ENCODE peak calls at places on chromosomes 11 and 22, in nine cellular contexts. S is Peyer's patch, P is stomach, I is GM23338, M is GM23248, B is right lobe of liver, W is AG04450, X is kidney epithelial cell, Z is neuronal stem cell. H is an unnamed sample.
A peak's percentile ranks its signal among the peaks of the same experiment; 100 is the strongest.

GRCh38 chr22:46798366-46799057 is 36.1 kb downstream of the TBC1D22A start:
- DNase-seq in S (peak; percentile 89), P (peak; percentile 81), I (peak; percentile 88), M (peak; percentile 83), B (peak; percentile 87), W (peak; percentile 41), X (no peak), Z (peak; percentile 55), H (peak; percentile 84)

GRCh38 chr22:41983516-41983915 is 14.3 kb downstream of the SEPTIN3 start:
- DNase-seq in S (no peak), P (no peak), I (no peak), M (peak; percentile 66), B (no peak), W (no peak), X (no peak), Z (no peak), H (peak; percentile 94)

GRCh38 chr22:26849575-26849974 is 192.2 kb downstream of the MIAT start:
- DNase-seq in S (no peak), P (no peak), I (no peak), M (no peak), B (no peak), W (no peak), X (no peak), Z (no peak), H (no peak)

GRCh38 chr11:4541071-4541470 is 3.9 kb upstream of the OR52M1 start:
- DNase-seq in S (no peak), P (no peak), I (no peak), M (no peak), B (no peak), W (no peak), X (no peak), Z (no peak), H (no peak)

GRCh38 chr11:66011239-66011784 is 496 bp upstream of the CST6 start:
- DNase-seq in S (no peak), P (no peak), I (peak; percentile 53), M (peak; percentile 84), B (no peak), W (no peak), X (peak; percentile 89), Z (no peak), H (no peak)

GRCh38 chr22:36435516-36436415 is 45.7 kb downstream of the TXN2 start:
- DNase-seq in S (peak; percentile 68), P (peak; percentile 82), I (peak; percentile 61), M (no peak), B (peak; percentile 78), W (no peak), X (no peak), Z (no peak), H (no peak)

GRCh38 chr11:64583296-64584262 is 7.4 kb upstream of the SLC22A12 start:
- DNase-seq in S (peak; percentile 28), P (no peak), I (no peak), M (peak; percentile 68), B (no peak), W (no peak), X (no peak), Z (no peak), H (no peak)

GRCh38 chr11:94655291-94655690 is 88.1 kb downstream of the PIWIL4 start:
- DNase-seq in S (no peak), P (no peak), I (no peak), M (no peak), B (no peak), W (no peak), X (no peak), Z (no peak), H (no peak)

GRCh38 chr11:65180877-65181568 is 705 bp upstream of the CAPN1 start:
- DNase-seq in S (peak; percentile 78), P (peak; percentile 63), I (peak; percentile 89), M (peak; percentile 76), B (peak; percentile 67), W (peak; percentile 10), X (no peak), Z (peak; percentile 78), H (peak; percentile 89)

GRCh38 chr22:41523464-41524221 is 20.6 kb downstream of the POLR3H start:
- DNase-seq in S (no peak), P (peak; percentile 36), I (peak; percentile 66), M (peak; percentile 38), B (no peak), W (peak; percentile 71), X (no peak), Z (no peak), H (peak; percentile 44)

GRCh38 chr11:125268611-125269010 is 104.1 kb downstream of the PKNOX2 start:
- DNase-seq in S (no peak), P (no peak), I (no peak), M (no peak), B (no peak), W (no peak), X (no peak), Z (no peak), H (no peak)

GRCh38 chr11:33013706-33014105 is 2.0 kb upstream of the DEPDC7 start:
- DNase-seq in S (no peak), P (no peak), I (no peak), M (peak; percentile 13), B (no peak), W (peak; percentile 8), X (no peak), Z (no peak), H (no peak)

GRCh38 chr11:117410861-117411725 is 83.4 kb downstream of the CEP164 start:
- DNase-seq in S (no peak), P (no peak), I (no peak), M (no peak), B (no peak), W (no peak), X (no peak), Z (no peak), H (no peak)

GRCh38 chr22:42316988-42317387 is 46.5 kb upstream of the TCF20 start:
- DNase-seq in S (peak; percentile 85), P (peak; percentile 65), I (no peak), M (peak; percentile 80), B (no peak), W (no peak), X (peak; percentile 14), Z (no peak), H (no peak)

GRCh38 chr11:12540913-12541587 is 133.2 kb upstream of the TEAD1 start:
- DNase-seq in S (no peak), P (no peak), I (peak; percentile 32), M (peak; percentile 96), B (no peak), W (peak; percentile 87), X (peak; percentile 38), Z (no peak), H (peak; percentile 86)

GRCh38 chr11:113781682-113782081 is 2.1 kb downstream of the CLDN25 start:
- DNase-seq in S (no peak), P (no peak), I (peak; percentile 47), M (no peak), B (peak; percentile 56), W (no peak), X (no peak), Z (no peak), H (no peak)

GRCh38 chr22:45553333-45554039 is 50.8 kb downstream of the FBLN1 start:
- DNase-seq in S (peak; percentile 78), P (peak; percentile 68), I (peak; percentile 90), M (peak; percentile 84), B (peak; percentile 73), W (peak; percentile 71), X (peak; percentile 19), Z (peak; percentile 83), H (peak; percentile 87)

GRCh38 chr11:111435046-111435698 is 56.1 kb upstream of the POU2AF1 start:
- DNase-seq in S (no peak), P (no peak), I (no peak), M (no peak), B (no peak), W (no peak), X (no peak), Z (no peak), H (no peak)

GRCh38 chr11:128361451-128362020 is 225.8 kb downstream of the ETS1 start:
- DNase-seq in S (no peak), P (peak; percentile 51), I (no peak), M (peak; percentile 38), B (peak; percentile 19), W (peak; percentile 52), X (no peak), Z (no peak), H (peak; percentile 27)

GRCh38 chr11:119335091-119335654 is 846 bp downstream of the RNF26 start:
- DNase-seq in S (no peak), P (no peak), I (no peak), M (no peak), B (no peak), W (no peak), X (no peak), Z (no peak), H (no peak)

GRCh38 chr11:119336744-119337469 is 2.6 kb downstream of the RNF26 start:
- DNase-seq in S (no peak), P (no peak), I (no peak), M (no peak), B (no peak), W (no peak), X (no peak), Z (no peak), H (no peak)

GRCh38 chr11:119334173-119334930 is at the start of gene RNF26:
- DNase-seq in S (peak; percentile 94), P (peak; percentile 95), I (peak; percentile 100), M (peak; percentile 99), B (peak; percentile 90), W (peak; percentile 93), X (peak; percentile 90), Z (peak; percentile 99), H (peak; percentile 99)

GRCh38 chr11:119337581-119338317 is 2.9 kb downstream of the C1QTNF5 start:
- DNase-seq in S (peak; percentile 49), P (no peak), I (peak; percentile 84), M (peak; percentile 68), B (no peak), W (peak; percentile 88), X (no peak), Z (peak; percentile 83), H (peak; percentile 43)

GRCh38 chr11:119335655-119336543 is 1.6 kb downstream of the RNF26 start:
- DNase-seq in S (no peak), P (no peak), I (no peak), M (no peak), B (peak; percentile 88), W (no peak), X (no peak), Z (no peak), H (no peak)
- H3K4me3 ChIP-seq in S (peak overlapping the region; percentile 86), P (no peak overlapping the region), I (peak overlapping the region; percentile 97), M (peak overlapping the region; percentile 92), B (no peak overlapping the region), W (peak overlapping the region; percentile 94), X (peak overlapping the region; percentile 85), Z (peak overlapping the region; percentile 98), H (peak overlapping the region; percentile 90)

GRCh38 chr22:25710501-25710900 is 31.5 kb upstream of the MYO18B start:
- DNase-seq in S (no peak), P (no peak), I (no peak), M (no peak), B (no peak), W (no peak), X (no peak), Z (no peak), H (no peak)
- H3K27me3 ChIP-seq in S (no peaks in the 10 kb centered on the region), P (no peaks in the 10 kb centered on the region), I (no peaks in the 10 kb centered on the region), M (no peaks in the 10 kb centered on the region), B (no peaks in the 10 kb centered on the region), W (no peaks in the 10 kb centered on the region), X (no peaks in the 10 kb centered on the region), Z (no peaks in the 10 kb centered on the region), H (no peaks in the 10 kb centered on the region)

GRCh38 chr22:29481265-29482000 is 1.4 kb downstream of the NEFH start:
- DNase-seq in S (no peak), P (no peak), I (peak; percentile 92), M (no peak), B (no peak), W (no peak), X (no peak), Z (no peak), H (peak; percentile 15)
- H3K4me3 ChIP-seq in S (peak overlapping the region; percentile 38), P (peak overlapping the region; percentile 7), I (peak overlapping the region; percentile 65), M (peak overlapping the region; percentile 49), B (no peak overlapping the region), W (peak overlapping the region; percentile 41), X (peak overlapping the region; percentile 6), Z (peak overlapping the region; percentile 39), H (peak overlapping the region; percentile 37)

GRCh38 chr22:22894740-22895731 is 7.4 kb downstream of the IGLL5 start:
- DNase-seq in S (no peak), P (no peak), I (no peak), M (no peak), B (no peak), W (no peak), X (no peak), Z (no peak), H (no peak)
- H3K27me3 ChIP-seq in S (no peaks in the 10 kb centered on the region), P (peaks cover 43% of the 10 kb centered on the region), I (peaks cover 92% of the 10 kb centered on the region), M (peaks cover 29% of the 10 kb centered on the region), B (no peaks in the 10 kb centered on the region), W (peaks cover 2% of the 10 kb centered on the region), X (peaks cover 2% of the 10 kb centered on the region), Z (peaks cover 3% of the 10 kb centered on the region), H (peaks cover 51% of the 10 kb centered on the region)

H was measured in adipocyte.